ENCODE peak calls at places on chromosome X, in four cellular contexts. U is stimulated activated CD8-positive, alpha-beta memory T cell treated with anti-CD3 and anti-CD28 coated beads, Interleukin-4, amount 100 ng/mL, for 48 hours; W is EL; S is activated CD8-positive, alpha-beta memory T cell treated with anti-CD3 and anti-CD28 coated beads for 48 hours. O is an unnamed sample.

GRCh38 chrX:16628954-16629595 is 20.9 kb upstream of the S100G start:
- DNase-seq in U (no peak), W (no peak), S (no peak), O (no peak)

GRCh38 chrX:13090261-13091110 is 46.1 kb upstream of the FAM9C start:
- DNase-seq in U (no peak), W (no peak), S (no peak), O (no peak)

GRCh38 chrX:49192722-49193328 is 6.7 kb upstream of the PRICKLE3 start:
- DNase-seq in U (peak), W (no peak), S (no peak), O (no peak)

GRCh38 chrX:25810202-25810601 is 327.9 kb upstream of the MAGEB18 start:
- DNase-seq in U (no peak), W (no peak), S (no peak), O (no peak)

GRCh38 chrX:151828434-151829080 is 84.1 kb upstream of the MAGEA4 start:
- DNase-seq in U (no peak), W (peak), S (no peak), O (no peak)

GRCh38 chrX:794311-794710 is 163.7 kb downstream of the SHOX start:
- DNase-seq in U (no peak), W (no peak), S (no peak), O (no peak)

GRCh38 chrX:118179161-118179560 is 62.6 kb upstream of the KLHL13 start:
- DNase-seq in U (no peak), W (no peak), S (no peak), O (no peak)

GRCh38 chrX:34401411-34401810 is 255.7 kb downstream of the TMEM47 start:
- DNase-seq in U (no peak), W (no peak), S (no peak), O (no peak)

GRCh38 chrX:136879001-136879667 is 1.4 kb downstream of the RBMX start:
- DNase-seq in U (no peak), W (no peak), S (no peak), O (no peak)

GRCh38 chrX:154653048-154653401 is 354 bp downstream of the CTAG2 start:
- DNase-seq in U (no peak), W (no peak), S (no peak), O (no peak)

GRCh38 chrX:71870337-71871098 is 40.1 kb upstream of the NHSL2 start:
- DNase-seq in U (no peak), W (peak), S (no peak), O (no peak)

GRCh38 chrX:74049126-74049525 is 254.9 kb upstream of the ZCCHC13 start:
- DNase-seq in U (no peak), W (no peak), S (no peak), O (no peak)

GRCh38 chrX:42107495-42108139 is 184.3 kb upstream of the CASK start:
- DNase-seq in U (peak), W (no peak), S (no peak), O (no peak)

GRCh38 chrX:25976683-25977310 is 161.3 kb upstream of the MAGEB18 start:
- DNase-seq in U (no peak), W (no peak), S (no peak), O (no peak)

GRCh38 chrX:1205681-1206611 is 6.5 kb downstream of the CRLF2 start:
- DNase-seq in U (peak), W (peak), S (no peak), O (no peak)

GRCh38 chrX:110561036-110561435 is 202.4 kb downstream of the RTL9 start:
- DNase-seq in U (no peak), W (peak), S (no peak), O (no peak)

GRCh38 chrX:150269613-150270254 is 93.4 kb upstream of the MAMLD1 start:
- DNase-seq in U (no peak), W (no peak), S (no peak), O (no peak)

GRCh38 chrX:20545538-20545937 is 278.8 kb upstream of the RPS6KA3 start:
- DNase-seq in U (no peak), W (no peak), S (no peak), O (no peak)

GRCh38 chrX:41127476-41128192 is 42.4 kb downstream of the USP9X start:
- DNase-seq in U (no peak), W (no peak), S (no peak), O (no peak)